ENCODE peak calls at places on chromosomes 13 and 19, in seven cellular contexts. V is stomach, K is lower lobe of right lung, G is ovary, W is uterus, J is neural crest cell, Q is AG10803. D is an unnamed sample.

GRCh38 chr13:27355894-27356293 is 68.5 kb upstream of the GTF3A start:
- DNase-seq in K (no peak), W (no peak), J (no peak), V (no peak), G (no peak), Q (no peak), D (no peak)

GRCh38 chr19:34838248-34838647 is 65.2 kb upstream of the ZNF599 start:
- DNase-seq in G (no peak), W (no peak), J (no peak), K (no peak), V (peak), Q (no peak), D (no peak)

GRCh38 chr13:27952931-27953670 is 16.0 kb downstream of the CDX2 start:
- DNase-seq in V (peak), G (no peak), J (no peak), K (no peak), W (no peak), Q (no peak), D (no peak)

GRCh38 chr19:41924151-41925145 is 3.8 kb downstream of the ERFL start:
- DNase-seq in V (no peak), G (no peak), J (no peak), Q (no peak), K (no peak), W (no peak), D (no peak)

GRCh38 chr13:41842029-41842428 is 118.9 kb downstream of the VWA8 start:
- DNase-seq in K (no peak), J (no peak), Q (peak), W (peak), G (no peak), V (no peak), D (no peak)

GRCh38 chr13:41383400-41383799 is 72.3 kb downstream of the NAA16 start:
- DNase-seq in K (no peak), V (no peak), W (no peak), G (no peak), J (no peak), Q (peak), D (no peak)

GRCh38 chr13:81393686-81394085 is 1052.8 kb upstream of the SPRY2 start:
- DNase-seq in Q (no peak), V (no peak), W (no peak), G (no peak), J (no peak), K (no peak), D (no peak)

GRCh38 chr13:45691667-45692066 is 10.5 kb upstream of the CBY2 start:
- DNase-seq in G (no peak), J (no peak), K (no peak), W (no peak), V (no peak), Q (no peak), D (no peak)

GRCh38 chr13:30376426-30377311 is 45.6 kb upstream of the UBE2L5 start:
- DNase-seq in J (no peak), W (no peak), V (peak), G (no peak), Q (no peak), K (no peak), D (no peak)

GRCh38 chr19:6731822-6732221 is 5.6 kb downstream of the GPR108 start:
- DNase-seq in Q (no peak), K (peak), V (no peak), W (no peak), G (no peak), J (no peak), D (no peak)

GRCh38 chr19:6734096-6734696 is 3.2 kb downstream of the GPR108 start:
- DNase-seq in G (no peak), K (peak), W (no peak), V (no peak), J (no peak), Q (no peak), D (no peak)

GRCh38 chr19:6735181-6735891 is 2.0 kb downstream of the GPR108 start:
- DNase-seq in J (no peak), K (no peak), W (no peak), Q (no peak), G (no peak), V (no peak), D (peak)

GRCh38 chr19:6732803-6733337 is 4.5 kb downstream of the GPR108 start:
- DNase-seq in W (no peak), J (no peak), K (peak), Q (no peak), V (no peak), G (no peak), D (no peak)

GRCh38 chr19:6733338-6734095 is 3.9 kb downstream of the GPR108 start:
- DNase-seq in G (no peak), W (no peak), K (peak), Q (no peak), J (no peak), V (no peak), D (no peak)
- TF ChIP-seq CTCF in G (no peak), W (no peak), K (peak), Q (peak), J (peak), V (no peak), D (peak)

GRCh38 chr13:95156208-95156607 is 145.0 kb downstream of the ABCC4 start:
- DNase-seq in W (no peak), Q (peak), V (no peak), K (no peak), J (no peak), G (no peak), D (no peak)
- TF ChIP-seq CTCF in W (no peak), Q (peak), V (no peak), K (no peak), J (peak), G (no peak), D (no peak)

GRCh38 chr13:101202590-101202989 is 213.7 kb downstream of the NALCN start:
- DNase-seq in J (no peak), V (no peak), Q (no peak), K (no peak), W (no peak), G (no peak), D (peak)
- TF ChIP-seq CTCF in J (no peak), V (no peak), Q (no peak), K (no peak), W (no peak), G (no peak), D (no peak)

DNA sequence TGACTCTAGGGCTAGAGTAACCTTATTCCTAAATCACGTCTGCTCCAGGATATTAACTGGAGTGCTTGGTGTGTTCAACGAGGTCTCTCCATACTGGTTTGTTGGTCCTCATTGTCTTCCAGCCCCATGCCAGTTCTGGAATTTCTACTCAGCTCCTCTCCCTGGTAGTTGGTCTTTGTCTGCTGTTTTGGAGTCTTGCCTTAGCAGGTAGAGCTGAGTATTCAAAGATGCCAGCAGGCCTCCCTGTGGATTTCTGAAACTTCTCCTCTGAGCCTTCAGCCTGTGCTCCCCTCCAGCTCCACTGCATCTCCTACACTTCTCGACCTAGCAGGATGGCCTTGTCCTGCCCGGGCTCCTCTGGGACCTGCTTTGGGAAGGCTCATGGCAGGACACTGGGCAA is 25.5 kb downstream of the SOX1 start:
- DNase-seq in Q (no peak), G (no peak), J (no peak), W (no peak), V (no peak), K (no peak), D (no peak)
- TF ChIP-seq CTCF in Q (no peak), G (no peak), J (no peak), W (no peak), V (no peak), K (no peak), D (no peak)

GRCh38 chr19:18097217-18097992 is at the start of gene MAST3:
- DNase-seq in K (peak), V (peak), W (peak), J (peak), G (peak), Q (peak), D (peak)
- TF ChIP-seq CTCF in K (no peak), V (no peak), W (no peak), J (no peak), G (no peak), Q (no peak), D (no peak)

D was measured in endothelial cell.